ENCODE peak calls at places on chromosomes 5 and 9, in ten cellular contexts. Q is astrocyte, O is fibroblast of pulmonary artery, D is AG09319, S is neural progenitor cell, J is left lung, U is HCT116, T is LNCaP clone FGC, E is GM13977, X is heart right ventricle. C is an unnamed sample.

GRCh38 chr9:79447760-79448159 is 124.0 kb upstream of the TLE4 start:
- DNase-seq in S (no peak), X (no peak), J (no peak), D (no peak), Q (no peak), E (no peak), T (no peak), O (no peak), U (no peak), C (no peak)

GRCh38 chr5:171201285-171201684 is 107.8 kb upstream of the TLX3 start:
- DNase-seq in O (no peak), E (no peak), J (no peak), S (peak; percentile 31), X (no peak), D (no peak), T (no peak), Q (no peak), U (no peak), C (no peak)

GRCh38 chr5:9653811-9654210 is 23.7 kb upstream of the TAS2R1 start:
- DNase-seq in O (peak; percentile 95), X (peak; percentile 70), Q (peak; percentile 89), T (no peak), S (no peak), U (no peak), J (peak; percentile 43), D (peak; percentile 83), E (peak; percentile 40), C (peak; percentile 19)

GRCh38 chr9:27204578-27204977 is 92.4 kb downstream of the EQTN start:
- DNase-seq in Q (peak; percentile 48), S (no peak), O (no peak), J (no peak), D (no peak), E (no peak), U (no peak), X (no peak), T (no peak), C (no peak)

GRCh38 chr9:135267410-135267809 is 179.9 kb downstream of the OLFM1 start:
- DNase-seq in S (no peak), X (no peak), Q (no peak), D (no peak), E (no peak), J (no peak), O (no peak), U (no peak), T (no peak), C (no peak)

GRCh38 chr9:132341177-132341840 is 13.5 kb downstream of the SETX start:
- DNase-seq in J (no peak), E (no peak), D (no peak), T (no peak), U (no peak), X (no peak), O (no peak), S (no peak), Q (no peak), C (no peak)

GRCh38 chr9:22740781-22741180 is 294.2 kb downstream of the DMRTA1 start:
- DNase-seq in X (no peak), D (no peak), S (no peak), U (no peak), E (no peak), J (no peak), O (no peak), T (no peak), Q (no peak), C (no peak)

GRCh38 chr9:98317134-98317857 is 61.8 kb upstream of the TBC1D2 start:
- DNase-seq in Q (peak; percentile 65), T (no peak), O (no peak), E (no peak), D (no peak), U (no peak), S (no peak), X (no peak), J (no peak), C (no peak)

GRCh38 chr9:38326122-38326521 is 66.4 kb upstream of the ALDH1B1 start:
- DNase-seq in S (no peak), D (no peak), Q (no peak), X (no peak), J (no peak), E (no peak), U (no peak), T (no peak), O (no peak), C (no peak)

GRCh38 chr9:90034071-90034470 is 429.3 kb downstream of the GADD45G start:
- DNase-seq in Q (no peak), X (no peak), J (no peak), T (no peak), O (no peak), D (no peak), U (no peak), S (no peak), E (no peak), C (no peak)

GRCh38 chr9:88280816-88281382 is 107.3 kb upstream of the SPIN1 start:
- DNase-seq in U (no peak), J (no peak), X (no peak), D (no peak), T (no peak), O (peak; percentile 11), E (no peak), Q (peak; percentile 80), S (peak; percentile 64), C (no peak)

GRCh38 chr5:123209163-123210013 is 120.3 kb downstream of the PRDM6 start:
- DNase-seq in Q (peak; percentile 91), X (no peak), D (peak; percentile 22), E (no peak), J (no peak), U (peak; percentile 48), S (no peak), T (no peak), O (peak; percentile 88), C (no peak)

GRCh38 chr5:43270686-43271085 is 42.5 kb downstream of the HMGCS1 start:
- DNase-seq in S (no peak), O (no peak), T (no peak), X (no peak), D (no peak), U (no peak), Q (no peak), J (no peak), E (no peak), C (no peak)

GRCh38 chr5:87780831-87781760 is 368.4 kb upstream of the CCNH start:
- DNase-seq in E (peak; percentile 34), Q (peak; percentile 67), J (peak; percentile 71), S (peak; percentile 95), D (peak; percentile 51), U (peak; percentile 76), T (peak; percentile 82), X (peak; percentile 66), O (peak; percentile 88), C (peak; percentile 37)
- TF ChIP-seq CTCF in E (peak; percentile 91), Q (peak; percentile 94), J (peak; percentile 76), S (peak; percentile 98), D (peak; percentile 93), U (peak; percentile 91), T (peak; percentile 93), X (peak; percentile 88), O (peak; percentile 96), C (peak; percentile 75)

GRCh38 chr9:74006935-74007334 is 490.2 kb upstream of the RORB start:
- DNase-seq in O (peak; percentile 30), S (peak; percentile 47), X (no peak), Q (no peak), T (peak; percentile 7), J (no peak), D (no peak), U (no peak), E (no peak), C (no peak)
- TF ChIP-seq CTCF in O (peak; percentile 21), S (peak; percentile 42), X (no peak), Q (peak; percentile 17), T (peak; percentile 62), J (no peak), D (peak; percentile 25), U (no peak), E (no peak), C (no peak)

DNA sequence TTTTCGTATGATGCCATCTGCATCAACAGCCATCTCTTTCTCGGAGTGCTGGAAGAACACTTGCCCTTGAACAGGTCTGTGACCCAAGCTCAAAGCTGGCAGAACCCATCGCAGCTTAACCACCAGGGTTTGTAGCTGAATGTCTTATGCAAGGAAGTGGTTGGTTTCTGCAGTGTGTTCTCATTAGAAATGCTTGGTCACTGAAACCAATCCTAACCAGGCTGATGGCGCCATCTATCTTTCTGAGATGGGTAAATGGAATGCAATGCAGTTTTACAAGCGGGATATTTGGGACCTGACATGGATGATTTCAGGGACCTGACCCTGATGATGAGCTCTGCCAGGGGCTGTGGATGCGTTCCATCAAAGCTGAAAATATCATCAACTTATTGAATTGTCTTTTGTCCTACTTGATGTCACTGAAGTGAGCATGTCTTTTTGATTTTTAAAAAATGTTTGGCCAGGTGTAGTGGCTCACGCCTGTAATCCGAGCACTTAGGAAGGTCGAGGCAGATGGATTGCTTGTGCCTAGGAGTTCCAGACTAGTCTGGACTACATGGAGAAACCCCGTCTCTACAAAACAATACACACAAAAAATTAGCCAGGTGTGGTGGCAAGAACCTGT is 28.7 kb downstream of the DMRT3 start:
- DNase-seq in D (peak; percentile 11), E (peak; percentile 46), X (no peak), S (peak; percentile 61), T (peak; percentile 14), Q (peak; percentile 21), U (peak; percentile 24), J (no peak), O (peak; percentile 58), C (peak; percentile 60)
- TF ChIP-seq CTCF in D (peak; percentile 63), E (peak; percentile 63), X (peak; percentile 59), S (peak; percentile 64), T (peak; percentile 74), Q (peak; percentile 42), U (peak; percentile 53), J (peak; percentile 26), O (peak; percentile 59), C (peak; percentile 46)

GRCh38 chr5:103514381-103514780 is 48.2 kb downstream of the NUDT12 start:
- DNase-seq in T (no peak), U (no peak), E (no peak), O (no peak), D (no peak), J (no peak), S (no peak), Q (no peak), X (no peak), C (no peak)

GRCh38 chr5:103522586-103522985 is 40.0 kb downstream of the NUDT12 start:
- DNase-seq in J (no peak), Q (no peak), T (no peak), S (peak; percentile 3), U (no peak), O (peak; percentile 80), E (no peak), X (no peak), D (no peak), C (no peak)

GRCh38 chr5:103525366-103525765 is 37.2 kb downstream of the NUDT12 start:
- DNase-seq in S (no peak), U (no peak), O (no peak), X (no peak), J (no peak), D (no peak), Q (no peak), E (no peak), T (no peak), C (no peak)

GRCh38 chr5:103523319-103523718 is 39.3 kb downstream of the NUDT12 start:
- DNase-seq in J (no peak), U (no peak), D (no peak), Q (no peak), O (no peak), X (no peak), T (no peak), E (no peak), S (no peak), C (no peak)

DNA sequence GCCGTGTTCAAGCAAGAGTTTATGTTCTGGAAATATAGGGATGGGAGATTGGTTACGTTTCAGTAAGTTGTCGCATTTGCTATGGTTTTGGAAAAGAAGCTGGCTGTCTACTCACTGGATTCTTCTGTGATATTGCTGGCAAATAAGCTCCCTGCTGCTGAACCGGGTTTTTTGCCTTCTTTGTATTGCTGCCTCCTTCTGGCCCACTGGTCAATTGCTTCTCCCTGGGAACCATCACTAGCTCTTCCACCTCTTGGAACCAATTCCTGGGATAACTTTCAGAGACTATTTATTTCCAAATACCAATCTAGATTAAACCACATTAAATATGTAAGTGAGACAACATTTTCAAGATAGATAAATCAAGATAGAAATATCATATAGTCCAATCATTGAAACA is 43.0 kb downstream of the NUDT12 start:
- DNase-seq in S (peak; percentile 55), X (no peak), E (no peak), Q (no peak), D (no peak), T (no peak), U (no peak), J (no peak), O (peak; percentile 24), C (no peak)
- TF ChIP-seq CTCF in S (peak; percentile 55), X (no peak), E (no peak), Q (peak; percentile 9), D (peak; percentile 16), T (peak; percentile 64), U (peak; percentile 46), J (no peak), O (peak; percentile 42), C (no peak)

C was measured in GM13976.